ENCODE peak calls at places on chromosome 5, in eight cellular contexts. S is uterus, O is A549, Y is GM12878, U is heart left ventricle, X is ovary, J is Peyer's patch, F is body of pancreas. D is an unnamed sample.

GRCh38 chr5:152838241-152838786 is 433.2 kb upstream of the NMUR2 start:
- DNase-seq in S (no peak), O (no peak), Y (no peak), U (no peak), X (no peak), J (no peak), F (no peak), D (no peak)

GRCh38 chr5:33806736-33807442 is 84.9 kb downstream of the ADAMTS12 start:
- DNase-seq in S (no peak), O (no peak), Y (no peak), U (no peak), X (no peak), J (no peak), F (no peak), D (no peak)

GRCh38 chr5:110354341-110354740 is 372.1 kb downstream of the TMEM232 start:
- DNase-seq in S (no peak), O (no peak), Y (no peak), U (no peak), X (no peak), J (no peak), F (peak), D (no peak)

GRCh38 chr5:116068028-116068632 is 16.7 kb upstream of the COMMD10 start:
- DNase-seq in S (peak), O (peak), Y (no peak), U (no peak), X (no peak), J (no peak), F (peak), D (peak)

GRCh38 chr5:83721878-83722779 is 1.5 kb upstream of the HAPLN1 start:
- DNase-seq in S (no peak), O (peak), Y (no peak), U (peak), X (no peak), J (peak), F (peak), D (no peak)

GRCh38 chr5:141753971-141754713 is 72.1 kb upstream of the ARAP3 start:
- DNase-seq in S (no peak), O (peak), Y (no peak), U (no peak), X (no peak), J (no peak), F (peak), D (no peak)

GRCh38 chr5:152634596-152634995 is 229.5 kb upstream of the NMUR2 start:
- DNase-seq in S (no peak), O (no peak), Y (no peak), U (peak), X (no peak), J (no peak), F (peak), D (no peak)

GRCh38 chr5:53425598-53426516 is 54.6 kb upstream of the FST start:
- DNase-seq in S (no peak), O (no peak), Y (no peak), U (no peak), X (no peak), J (no peak), F (peak), D (no peak)

GRCh38 chr5:104412649-104413240 is 850.2 kb upstream of the NUDT12 start:
- DNase-seq in S (no peak), O (peak), Y (no peak), U (no peak), X (no peak), J (no peak), F (no peak), D (no peak)

GRCh38 chr5:43007246-43007910 is 32.7 kb downstream of the ANXA2R start:
- DNase-seq in S (peak), O (peak), Y (no peak), U (peak), X (peak), J (peak), F (peak), D (peak)
- TF ChIP-seq POLR2A in S (no peak), O (peak), Y (no peak), U (no peak), X (no peak), J (no peak), F (no peak), D (no peak)

DNA sequence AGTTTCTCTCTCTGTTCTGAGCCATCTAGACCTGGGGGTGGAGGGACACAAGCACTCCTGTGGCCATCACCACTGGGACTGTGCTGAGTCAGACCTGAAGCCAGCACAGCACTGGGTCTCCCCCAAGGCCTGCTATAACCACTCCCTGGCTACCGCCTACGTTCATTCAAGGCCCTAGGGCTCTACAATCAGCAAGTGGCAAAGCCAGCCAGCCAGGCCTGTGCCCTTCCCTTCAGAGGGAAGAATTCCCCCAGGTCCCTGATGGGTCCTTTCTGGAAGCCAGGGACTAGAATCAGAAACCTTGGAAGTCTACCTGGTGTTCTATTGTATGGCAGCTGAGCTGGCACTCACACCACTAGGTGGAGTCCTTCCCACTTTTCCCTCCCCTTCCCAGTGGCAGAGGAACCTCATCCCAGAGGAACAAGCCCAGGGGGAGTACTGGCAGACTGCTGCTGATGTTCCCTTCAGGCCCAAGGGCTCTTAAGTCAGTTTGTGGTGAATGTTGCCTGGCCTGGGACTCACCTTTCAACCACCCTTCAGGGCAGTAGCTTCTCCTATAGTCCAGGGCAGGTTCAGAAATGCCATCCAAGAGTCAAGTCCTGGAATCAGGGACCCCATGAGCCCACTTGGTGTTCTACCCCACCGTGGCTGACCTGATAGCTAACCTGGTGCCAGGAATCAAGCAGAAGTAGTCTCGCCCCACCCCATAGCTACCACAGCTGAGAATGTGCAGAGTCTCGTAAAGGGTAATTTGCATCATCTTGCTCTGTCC is 20.0 kb downstream of the JMY start:
- DNase-seq in S (no peak), O (peak), Y (no peak), U (no peak), X (no peak), J (no peak), F (peak), D (no peak)
- TF ChIP-seq CTCF in S (no peak), O (peak), Y (peak), U (no peak), X (no peak), J (peak), F (peak), D (no peak)

GRCh38 chr5:9168791-9169611 is 376.9 kb downstream of the SEMA5A start:
- DNase-seq in S (no peak), O (no peak), Y (no peak), U (no peak), X (no peak), J (no peak), F (no peak), D (no peak)
- H3K4me3 ChIP-seq in S (no peak), O (no peak), Y (no peak), U (no peak), X (no peak), J (no peak), F (no peak), D (no peak)

DNA sequence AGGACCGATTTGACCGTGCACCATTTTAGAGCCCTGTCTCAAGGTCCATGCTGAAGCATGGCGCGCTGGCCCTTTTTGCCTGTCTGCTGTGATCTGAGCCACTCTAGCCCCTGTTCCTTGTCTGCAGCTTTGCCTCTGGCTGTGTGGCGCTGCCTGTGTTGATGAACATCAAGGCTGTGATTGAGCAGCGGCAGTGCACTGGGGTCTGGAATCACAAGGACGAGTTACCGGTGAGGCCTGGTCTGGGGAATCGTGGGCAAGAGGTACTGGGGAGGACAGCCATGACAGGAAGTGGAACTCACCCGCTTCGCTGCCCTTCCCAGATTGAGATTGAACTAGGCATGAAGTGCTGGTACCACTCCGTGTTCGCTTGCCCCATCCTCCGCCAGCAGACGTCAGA is 6.3 kb downstream of the NHP2 start:
- DNase-seq in S (no peak), O (no peak), Y (no peak), U (no peak), X (no peak), J (no peak), F (no peak), D (no peak)
- TF ChIP-seq POLR2A in S (no peak), O (no peak), Y (peak), U (no peak), X (no peak), J (no peak), F (no peak), D (no peak)

GRCh38 chr5:55391707-55392106 is 83.9 kb downstream of the MTREX start:
- DNase-seq in S (no peak), O (no peak), Y (no peak), U (no peak), X (no peak), J (no peak), F (no peak), D (no peak)

GRCh38 chr5:55387865-55388264 is 80.1 kb downstream of the MTREX start:
- DNase-seq in S (no peak), O (no peak), Y (no peak), U (no peak), X (no peak), J (no peak), F (no peak), D (no peak)

GRCh38 chr5:55392669-55393068 is 84.9 kb downstream of the MTREX start:
- DNase-seq in S (no peak), O (no peak), Y (no peak), U (no peak), X (no peak), J (no peak), F (no peak), D (no peak)

GRCh38 chr5:55393501-55394175 is 85.8 kb downstream of the MTREX start:
- DNase-seq in S (no peak), O (no peak), Y (no peak), U (no peak), X (no peak), J (no peak), F (no peak), D (no peak)
- TF ChIP-seq CTCF in S (no peak), O (no peak), Y (no peak), U (no peak), X (no peak), J (no peak), F (no peak), D (no peak)

GRCh38 chr5:14447958-14448881 is 133.4 kb upstream of the OTULINL start:
- DNase-seq in S (no peak), O (no peak), Y (peak), U (peak), X (peak), J (no peak), F (peak), D (no peak)
- H3K4me3 ChIP-seq in S (no peak), O (no peak), Y (peak), U (no peak), X (no peak), J (no peak), F (no peak), D (no peak)

D was measured in lower leg skin.